ENCODE peak calls at places on chromosomes 5 and 9, in five cellular contexts. X is CD8-positive, alpha-beta memory T cell; H is A549; G is CD4-positive, alpha-beta T cell; R is SK-N-SH. J is an unnamed sample.

GRCh38 chr9:130177898-130178805 is 5.9 kb downstream of the NCS1 start:
- DNase-seq in G (no peak), R (no peak), X (no peak), H (no peak), J (no peak)

GRCh38 chr5:177423671-177424070 is 2.8 kb upstream of the GRK6 start:
- DNase-seq in R (no peak), G (no peak), X (no peak), H (no peak), J (no peak)

GRCh38 chr5:66945389-66946349 is 250.9 kb downstream of the CD180 start:
- DNase-seq in G (no peak), R (no peak), X (no peak), H (no peak), J (no peak)

GRCh38 chr9:124779368-124780059 is 2.6 kb downstream of the OLFML2A start:
- DNase-seq in H (peak; percentile 88), R (no peak), X (no peak), G (no peak), J (peak; percentile 41)

GRCh38 chr5:79934681-79935080 is 56.4 kb downstream of the MTX3 start:
- DNase-seq in X (no peak), R (no peak), H (no peak), G (no peak), J (no peak)

GRCh38 chr9:8419871-8420270 is 620.3 kb upstream of the DMAC1 start:
- DNase-seq in G (no peak), X (no peak), H (no peak), R (no peak), J (no peak)

GRCh38 chr9:107707915-107708441 is 218.4 kb upstream of the KLF4 start:
- DNase-seq in X (no peak), H (peak; percentile 61), R (no peak), G (no peak), J (no peak)

GRCh38 chr5:131262953-131263541 is 806 bp upstream of the CDC42SE2 start:
- DNase-seq in R (peak; percentile 17), G (no peak), H (no peak), X (no peak), J (no peak)

GRCh38 chr5:10329808-10330481 is 22.2 kb upstream of the CMBL start:
- DNase-seq in X (no peak), H (no peak), R (peak; percentile 42), G (no peak), J (no peak)

GRCh38 chr5:153965102-153965645 is 73.5 kb downstream of the FAM114A2 start:
- DNase-seq in G (no peak), X (peak; percentile 9), R (peak; percentile 77), H (peak; percentile 59), J (no peak)

GRCh38 chr9:86434039-86434726 is 80.0 kb upstream of the TUT7 start:
- DNase-seq in X (no peak), G (no peak), R (peak; percentile 56), H (peak; percentile 57), J (no peak)

GRCh38 chr5:5650949-5651348 is 228.5 kb downstream of the ICE1 start:
- DNase-seq in X (no peak), R (no peak), H (no peak), G (no peak), J (no peak)

GRCh38 chr9:84371737-84372136 is 31.2 kb upstream of the SLC28A3 start:
- DNase-seq in X (no peak), R (no peak), H (no peak), G (no peak), J (no peak)

GRCh38 chr5:99025298-99026045 is 96.7 kb upstream of the CHD1 start:
- DNase-seq in X (no peak), G (no peak), H (peak; percentile 60), R (no peak), J (no peak)

GRCh38 chr9:93505518-93506123 is 52.2 kb upstream of the FAM120AOS start:
- DNase-seq in R (no peak), G (no peak), X (no peak), H (no peak), J (no peak)

GRCh38 chr5:98214240-98215051 is 559.0 kb upstream of the RGMB start:
- DNase-seq in H (no peak), X (no peak), R (no peak), G (no peak), J (no peak)

GRCh38 chr9:96158909-96159575 is 142.9 kb downstream of the HSD17B3 start:
- DNase-seq in R (no peak), G (no peak), H (no peak), X (no peak), J (no peak)

GRCh38 chr9:110089681-110090370 is 118.1 kb downstream of the C9orf152 start:
- DNase-seq in G (no peak), R (no peak), H (no peak), X (no peak), J (no peak)

GRCh38 chr5:65455064-65455463 is 26.7 kb downstream of the ADAMTS6 start:
- DNase-seq in H (no peak), X (no peak), R (no peak), G (no peak), J (no peak)

GRCh38 chr5:164256351-164256750 is 750.9 kb downstream of the MAT2B start:
- DNase-seq in R (no peak), H (no peak), X (no peak), G (no peak), J (no peak)

GRCh38 chr5:43639566-43639965 is 36.6 kb downstream of the NNT start:
- DNase-seq in H (no peak), G (no peak), X (no peak), R (no peak), J (no peak)

GRCh38 chr9:126932871-126933321 is 18.3 kb downstream of the RALGPS1 start:
- DNase-seq in H (no peak), R (no peak), X (no peak), G (no peak), J (no peak)

GRCh38 chr5:68928617-68929302 is 165.1 kb upstream of the SLC30A5 start:
- DNase-seq in G (no peak), H (no peak), R (no peak), X (no peak), J (no peak)

GRCh38 chr5:139473105-139473504 is 2.3 kb downstream of the SMIM33 start:
- DNase-seq in G (no peak), H (no peak), R (no peak), X (no peak), J (no peak)

GRCh38 chr9:92631452-92632211 is 38.3 kb downstream of the IPPK start:
- DNase-seq in G (no peak), X (no peak), R (no peak), H (no peak), J (no peak)

GRCh38 chr5:179271821-179272325 is 73.4 kb downstream of the ADAMTS2 start:
- DNase-seq in X (no peak), H (no peak), R (peak; percentile 23), G (no peak), J (peak; percentile 58)

GRCh38 chr9:137049544-137050449 is 3.8 kb upstream of the NPDC1 start:
- DNase-seq in X (peak; percentile 42), G (no peak), R (peak; percentile 86), H (peak; percentile 70), J (no peak)

DNA sequence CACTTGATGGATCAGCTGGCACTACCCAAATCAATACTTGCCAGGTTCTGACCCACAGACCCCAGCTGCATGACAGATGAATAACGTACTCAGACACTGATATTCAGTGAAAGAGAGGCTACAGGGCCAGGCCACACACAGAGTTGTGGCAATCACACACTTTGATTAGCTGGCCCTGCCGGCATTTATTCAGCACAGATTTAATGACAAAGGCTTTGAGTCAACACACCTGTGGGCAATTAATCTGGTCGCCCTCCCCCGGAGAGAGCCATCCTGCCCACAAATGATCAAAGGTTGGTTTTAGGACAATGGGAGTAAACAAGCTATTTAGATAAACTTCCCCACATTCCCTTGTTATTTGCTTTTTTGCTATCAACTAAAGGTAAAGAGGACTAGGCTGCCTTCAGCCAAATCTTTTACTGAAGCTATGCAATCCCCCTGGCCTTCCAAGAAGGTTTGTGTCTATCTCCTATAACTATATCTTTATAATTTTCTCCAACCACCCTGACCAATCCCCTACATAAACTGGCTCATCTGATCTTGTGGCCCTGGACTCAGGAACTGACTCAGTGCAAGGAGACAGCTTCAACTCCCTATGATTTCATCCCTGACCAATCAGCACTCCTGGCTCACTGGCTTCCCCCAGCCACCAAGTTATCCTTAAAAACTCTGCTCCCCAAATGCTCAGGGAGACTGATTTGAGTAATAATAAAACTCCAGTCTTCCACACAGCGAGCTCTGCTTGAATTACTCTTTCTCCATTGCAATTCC is 12.7 kb upstream of the TRIM32 start:
- DNase-seq in X (no peak), R (no peak), H (no peak), G (no peak), J (no peak)
- H3K27ac ChIP-seq in X (no peak overlapping the region), R (no peak overlapping the region), H (no peak overlapping the region), G (no peak overlapping the region), J (no peak overlapping the region)

GRCh38 chr5:6915574-6915973 is 202.3 kb downstream of the TENT4A start:
- DNase-seq in G (no peak), X (no peak), R (no peak), H (no peak), J (no peak)

GRCh38 chr5:6920628-6921256 is 207.5 kb downstream of the TENT4A start:
- DNase-seq in X (no peak), R (no peak), G (no peak), H (no peak), J (no peak)
- H3K27ac ChIP-seq in X (no peak overlapping the region), R (no peak overlapping the region), G (no peak overlapping the region), H (no peak overlapping the region), J (no peak overlapping the region)

GRCh38 chr5:26690511-26690910 is 347.9 kb downstream of the CDH9 start:
- DNase-seq in H (no peak), G (no peak), R (no peak), X (no peak), J (no peak)
- H3K27ac ChIP-seq in H (no peak overlapping the region), G (no peak overlapping the region), R (no peak overlapping the region), X (no peak overlapping the region), J (no peak overlapping the region)

GRCh38 chr5:91367374-91367773 is 15.7 kb downstream of the ARRDC3 start:
- DNase-seq in R (no peak), X (no peak), H (no peak), G (no peak), J (no peak)
- H3K27ac ChIP-seq in R (peak overlapping the region; percentile 2), X (no peak overlapping the region), H (no peak overlapping the region), G (no peak overlapping the region), J (no peak overlapping the region)

DNA sequence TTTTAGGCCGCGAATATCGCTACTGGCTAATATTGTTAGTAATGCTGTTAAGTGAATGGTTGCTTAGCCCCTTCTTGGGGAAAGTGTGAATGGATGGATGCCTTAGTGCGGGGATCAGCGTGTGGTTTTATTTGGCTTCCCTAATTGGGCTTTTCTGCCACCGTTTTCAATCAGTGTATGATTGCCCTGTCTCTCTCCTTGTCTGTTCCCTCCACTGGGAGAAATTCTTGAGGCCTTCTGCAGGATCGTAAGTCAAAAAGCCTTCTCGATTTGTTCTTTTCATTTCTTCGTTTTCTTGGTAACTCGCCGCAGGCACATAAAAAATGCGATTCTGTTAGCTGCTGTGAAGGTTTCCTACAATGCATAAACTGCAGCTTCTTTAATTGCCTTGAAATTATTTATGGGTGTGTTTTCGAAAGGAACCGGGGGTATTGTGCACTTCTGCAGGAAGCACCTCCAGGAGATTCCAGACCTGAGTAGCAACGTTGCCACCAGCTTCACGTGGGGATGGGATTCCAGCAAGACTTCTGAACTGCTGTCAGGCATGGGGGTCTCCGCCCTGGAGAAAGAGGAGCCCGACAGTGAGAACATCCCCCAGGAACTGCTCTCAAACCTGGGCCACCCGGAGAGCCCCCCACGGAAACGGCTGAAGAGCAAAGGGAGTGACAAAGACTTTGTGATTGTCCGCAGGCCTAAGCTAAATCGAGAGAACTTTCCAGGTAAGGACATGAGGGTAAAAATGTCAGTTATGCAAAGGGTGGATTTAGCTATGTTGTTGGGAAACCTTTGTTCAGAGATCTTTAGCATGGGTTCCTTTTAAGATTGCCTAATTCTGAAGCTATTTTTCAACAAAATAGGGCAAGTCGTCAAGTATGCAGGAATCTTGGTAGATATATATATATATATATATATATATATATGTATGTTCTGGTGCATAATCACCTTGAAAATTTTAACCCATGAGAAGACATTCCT is 700 bp downstream of the SKP2 start:
- DNase-seq in H (no peak), X (no peak), R (peak; percentile 18), G (no peak), J (peak; percentile 80)
- H3K27ac ChIP-seq in H (peak overlapping the region; percentile 79), X (peak overlapping the region; percentile 76), R (peak overlapping the region; percentile 42), G (peak overlapping the region; percentile 36), J (peak overlapping the region; percentile 90)

J was measured in spleen.